ENCODE peak calls at places on chromosomes 11 and 22, in five cellular contexts. C, T, U, S and X are unnamed samples.

GRCh38 chr22:49197500-49197899 is 630.2 kb downstream of the BRD1 start:
- DNase-seq in C (no peak), T (peak; percentile 17), U (no peak), S (peak; percentile 45), X (no peak)

GRCh38 chr22:38872831-38873248 is 824 bp upstream of the CBX6 start:
- DNase-seq in C (peak; percentile 64), T (no peak), U (no peak), S (peak; percentile 66), X (no peak)

GRCh38 chr11:111540114-111540920 is at the start of gene LAYN:
- DNase-seq in C (no peak), T (no peak), U (no peak), S (peak; percentile 66), X (no peak)

GRCh38 chr22:49549851-49550430 is 277.7 kb downstream of the BRD1 start:
- DNase-seq in C (no peak), T (no peak), U (no peak), S (no peak), X (no peak)

GRCh38 chr22:23764931-23765881 is 2.4 kb downstream of the C22orf15 start:
- DNase-seq in C (no peak), T (no peak), U (no peak), S (no peak), X (no peak)

GRCh38 chr22:49046546-49047305 is 780.9 kb downstream of the BRD1 start:
- DNase-seq in C (peak; percentile 69), T (peak; percentile 81), U (no peak), S (peak; percentile 90), X (peak; percentile 50)

GRCh38 chr22:20966883-20967696 is at the start of gene AIFM3:
- DNase-seq in C (peak; percentile 53), T (no peak), U (no peak), S (no peak), X (no peak)

GRCh38 chr11:75850787-75851186 is 35.8 kb downstream of the UVRAG start:
- DNase-seq in C (no peak), T (no peak), U (no peak), S (no peak), X (no peak)

GRCh38 chr22:41874090-41874489 is 40.8 kb downstream of the SHISA8 start:
- DNase-seq in C (no peak), T (no peak), U (no peak), S (no peak), X (no peak)

GRCh38 chr11:102323542-102324261 is 6.4 kb downstream of the BIRC3 start:
- DNase-seq in C (no peak), T (no peak), U (no peak), S (no peak), X (no peak)

GRCh38 chr11:103024086-103024485 is 67.9 kb downstream of the DCUN1D5 start:
- DNase-seq in C (no peak), T (no peak), U (no peak), S (no peak), X (no peak)

GRCh38 chr22:37283393-37283937 is 1.2 kb downstream of the CYTH4 start:
- DNase-seq in C (no peak), T (no peak), U (no peak), S (no peak), X (no peak)

GRCh38 chr11:12064136-12064953 is 46.0 kb upstream of the MICAL2 start:
- DNase-seq in C (no peak), T (no peak), U (no peak), S (no peak), X (no peak)

GRCh38 chr11:3237119-3237518 is 4.9 kb upstream of the MRGPRE start:
- DNase-seq in C (no peak), T (no peak), U (no peak), S (no peak), X (no peak)

GRCh38 chr11:79547256-79547655 is 106.4 kb upstream of the TENM4 start:
- DNase-seq in C (no peak), T (no peak), U (no peak), S (no peak), X (no peak)

GRCh38 chr11:114193730-114194674 is 102.2 kb upstream of the NNMT start:
- DNase-seq in C (no peak), T (no peak), U (no peak), S (no peak), X (no peak)

GRCh38 chr22:50236731-50237409 is 8.0 kb downstream of the TUBGCP6 start:
- DNase-seq in C (no peak), T (no peak), U (no peak), S (no peak), X (no peak)

GRCh38 chr11:86869966-86870570 is 69.7 kb downstream of the PRSS23 start:
- DNase-seq in C (peak; percentile 77), T (peak; percentile 10), U (no peak), S (peak; percentile 67), X (peak; percentile 29)

GRCh38 chr11:27433742-27434141 is 38.8 kb downstream of the LGR4 start:
- DNase-seq in C (no peak), T (no peak), U (no peak), S (no peak), X (no peak)

GRCh38 chr11:70399681-70400112 is 1.4 kb downstream of the CTTN start:
- DNase-seq in C (peak; percentile 79), T (no peak), U (no peak), S (peak; percentile 48), X (peak; percentile 78)

GRCh38 chr11:63837719-63838118 is 1.2 kb upstream of the MARK2 start:
- DNase-seq in C (no peak), T (no peak), U (no peak), S (no peak), X (no peak)

GRCh38 chr11:66420671-66421476 is at the start of gene NPAS4:
- DNase-seq in C (no peak), T (no peak), U (no peak), S (peak; percentile 58), X (no peak)

GRCh38 chr11:124784051-124784450 is 16.2 kb downstream of the MSANTD2 start:
- DNase-seq in C (no peak), T (no peak), U (no peak), S (no peak), X (no peak)

GRCh38 chr11:3959015-3959917 is 103.8 kb downstream of the STIM1 start:
- DNase-seq in C (peak; percentile 51), T (no peak), U (no peak), S (no peak), X (peak; percentile 86)

GRCh38 chr11:114168691-114169090 is 109.2 kb downstream of the ZBTB16 start:
- DNase-seq in C (no peak), T (no peak), U (no peak), S (no peak), X (no peak)

GRCh38 chr11:71298761-71299181 is 46.4 kb upstream of the SHANK2 start:
- DNase-seq in C (no peak), T (no peak), U (no peak), S (no peak), X (no peak)

GRCh38 chr11:206516-207212 is 535 bp downstream of the BET1L start:
- DNase-seq in C (peak; percentile 50), T (no peak), U (no peak), S (no peak), X (no peak)
- TF ChIP-seq ATF2 in C (no peak), T (no peak), U (no peak), S (no peak), X (no peak)

DNA sequence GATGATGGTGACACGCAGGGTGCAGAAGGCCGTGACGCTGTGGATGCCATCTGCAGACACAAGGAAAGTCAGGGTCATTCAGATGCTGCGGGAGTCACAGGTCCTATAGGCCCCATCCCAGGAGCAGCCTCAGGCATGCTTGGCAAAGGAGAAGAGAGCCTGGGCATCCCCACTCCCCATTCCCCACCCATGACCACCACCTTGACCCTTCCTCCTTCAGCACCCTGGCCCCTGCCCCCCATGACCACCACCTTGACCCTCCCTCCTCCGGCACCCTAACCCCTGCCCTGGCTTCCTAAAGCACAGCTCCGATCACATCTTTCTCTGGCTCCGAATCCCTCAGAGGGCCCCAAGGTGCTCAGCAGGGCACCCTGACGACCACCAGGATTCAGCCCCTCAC is 73.1 kb downstream of the CELSR1 start:
- DNase-seq in C (no peak), T (no peak), U (no peak), S (no peak), X (no peak)
- TF ChIP-seq ATF2 in C (no peak), T (no peak), U (no peak), S (no peak), X (no peak)

DNA sequence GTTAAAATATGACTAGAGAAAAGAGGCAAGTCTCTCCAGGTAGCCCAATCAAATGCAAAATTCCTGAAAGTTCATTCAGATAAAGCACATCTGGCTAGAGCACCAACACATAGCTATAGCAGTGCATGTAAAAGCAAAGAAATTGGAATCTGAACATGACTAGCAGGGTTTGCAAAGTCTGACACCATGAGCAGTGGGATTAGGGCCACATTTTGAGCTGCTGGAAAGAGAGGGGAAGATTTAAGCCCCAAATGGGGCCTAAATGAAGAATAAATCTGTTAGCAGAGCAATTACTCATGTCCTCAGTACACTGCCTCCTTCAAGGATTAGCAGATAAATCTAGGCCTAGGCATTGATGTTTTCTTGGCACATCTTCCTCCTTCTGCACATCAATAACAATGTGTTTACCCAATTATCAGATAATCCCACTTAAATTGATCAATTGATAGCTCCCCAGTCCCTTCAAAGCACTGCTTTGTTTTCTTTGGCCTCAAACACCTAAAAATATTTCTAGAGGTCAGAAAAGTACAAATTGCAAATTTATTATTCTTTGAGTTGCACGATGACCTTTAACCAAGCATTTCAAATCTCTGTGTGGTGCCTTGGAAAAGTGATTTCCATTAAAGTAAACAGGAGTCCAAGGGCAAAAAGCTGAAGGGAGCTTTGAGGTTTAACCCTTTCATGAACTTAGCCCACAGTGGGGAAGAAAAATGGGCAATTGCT is 514.6 kb upstream of the CHORDC1 start:
- DNase-seq in C (no peak), T (no peak), U (no peak), S (no peak), X (peak; percentile 39)
- TF ChIP-seq ATF2 in C (no peak), T (no peak), U (no peak), S (no peak), X (peak; percentile 32)

DNA sequence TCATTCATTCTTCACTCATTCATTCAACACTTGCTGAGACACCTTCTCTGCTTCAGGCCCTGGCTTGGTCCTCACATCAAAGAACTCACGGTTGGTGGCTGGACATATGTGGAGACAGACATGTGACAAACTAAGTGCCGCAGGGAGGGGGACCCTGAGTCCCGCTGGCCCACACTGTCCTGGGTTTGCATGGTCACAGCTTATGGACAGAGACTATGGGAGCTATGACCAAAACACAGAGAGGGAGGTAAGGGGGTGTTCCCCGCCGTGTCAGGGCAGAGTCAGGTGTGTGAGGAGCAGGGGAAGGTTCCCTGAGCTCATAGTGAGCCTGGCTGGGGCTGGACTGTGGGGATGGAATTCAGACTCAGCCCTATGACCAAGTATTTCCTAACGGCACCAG is 123.1 kb downstream of the MPPED1 start:
- DNase-seq in C (no peak), T (no peak), U (no peak), S (no peak), X (no peak)
- TF ChIP-seq ATF2 in C (no peak), T (no peak), U (no peak), S (no peak), X (no peak)

DNA sequence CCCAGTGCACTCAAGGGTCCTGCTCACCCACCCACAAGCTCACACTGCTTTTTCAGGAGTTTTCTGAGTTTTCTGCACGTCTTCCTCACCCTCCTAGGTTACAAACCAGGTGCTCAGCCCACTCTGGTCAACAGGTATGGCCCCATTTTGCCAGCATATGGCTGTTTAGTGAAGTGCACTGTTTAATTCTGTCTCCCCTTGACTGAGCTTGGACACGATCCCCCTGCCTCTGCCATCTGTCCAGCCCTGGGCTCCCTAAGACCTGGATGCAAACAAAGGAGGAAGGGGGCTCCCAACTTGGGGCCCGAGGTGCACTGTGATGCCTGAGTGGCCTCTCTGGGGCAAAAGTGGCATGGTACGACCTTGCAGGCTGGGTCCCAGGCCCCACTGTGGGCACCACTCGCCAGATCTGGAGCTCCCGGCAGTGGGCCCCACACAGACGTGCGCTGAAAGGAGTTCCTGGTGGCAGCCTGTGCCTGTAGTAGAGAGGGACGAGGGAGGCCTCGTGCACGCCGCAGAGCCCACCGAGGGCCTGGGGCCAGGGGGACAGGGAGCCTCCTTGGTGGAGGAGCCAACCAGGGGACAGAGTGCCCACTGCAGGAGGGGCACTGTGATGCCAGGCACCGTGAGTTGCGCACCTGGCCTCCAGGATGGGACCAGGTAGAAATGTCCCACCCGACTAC is 37.3 kb upstream of the COMT start:
- DNase-seq in C (no peak), T (no peak), U (no peak), S (no peak), X (no peak)
- TF ChIP-seq ATF2 in C (no peak), T (no peak), U (no peak), S (no peak), X (no peak)